ENCODE peak calls at places on chromosome 2, in five cellular contexts. Q is hepatocyte; P is astrocyte; O is effector memory CD4-positive, alpha-beta T cell; S is fibroblast of lung. H is an unnamed sample.

GRCh38 chr2:127024769-127025356 is 82.1 kb downstream of the BIN1 start:
- DNase-seq in Q (peak; percentile 78), P (peak; percentile 36), O (no peak), S (no peak), H (no peak)

GRCh38 chr2:148930046-148930775 is 55.2 kb downstream of the KIF5C start:
- DNase-seq in Q (peak; percentile 17), P (no peak), O (no peak), S (no peak), H (peak; percentile 66)

GRCh38 chr2:187544371-187545080 is 9.7 kb downstream of the TFPI start:
- DNase-seq in Q (no peak), P (peak; percentile 61), O (no peak), S (no peak), H (no peak)

GRCh38 chr2:48257456-48257855 is 272.5 kb upstream of the STON1 start:
- DNase-seq in Q (no peak), P (no peak), O (no peak), S (no peak), H (no peak)

GRCh38 chr2:85668009-85668856 is at the start of gene SFTPB:
- DNase-seq in Q (no peak), P (no peak), O (no peak), S (no peak), H (no peak)

GRCh38 chr2:169476459-169476858 is 2.8 kb upstream of the BBS5 start:
- DNase-seq in Q (no peak), P (peak; percentile 46), O (no peak), S (peak; percentile 15), H (no peak)

GRCh38 chr2:198776616-198777406 is 680.9 kb downstream of the SATB2 start:
- DNase-seq in Q (no peak), P (no peak), O (no peak), S (no peak), H (no peak)

GRCh38 chr2:181781082-181781786 is 100.9 kb upstream of the NEUROD1 start:
- DNase-seq in Q (no peak), P (no peak), O (no peak), S (no peak), H (no peak)

GRCh38 chr2:19362652-19363473 is 4.4 kb upstream of the OSR1 start:
- DNase-seq in Q (peak; percentile 90), P (peak; percentile 55), O (no peak), S (peak; percentile 92), H (peak; percentile 85)

GRCh38 chr2:8872821-8873432 is 35.5 kb upstream of the KIDINS220 start:
- DNase-seq in Q (peak; percentile 76), P (peak; percentile 54), O (no peak), S (peak; percentile 79), H (no peak)

GRCh38 chr2:162838141-162838500 is 446 bp downstream of the KCNH7 start:
- DNase-seq in Q (no peak), P (no peak), O (no peak), S (no peak), H (no peak)

GRCh38 chr2:144785253-144785652 is 265.3 kb upstream of the ZEB2 start:
- DNase-seq in Q (no peak), P (no peak), O (no peak), S (no peak), H (no peak)

GRCh38 chr2:10901160-10901559 is 10.6 kb upstream of the KCNF1 start:
- DNase-seq in Q (peak; percentile 33), P (peak; percentile 19), O (no peak), S (peak; percentile 23), H (no peak)

GRCh38 chr2:182616471-182617393 is 99.3 kb upstream of the DNAJC10 start:
- DNase-seq in Q (no peak), P (peak; percentile 90), O (no peak), S (peak; percentile 12), H (no peak)

GRCh38 chr2:202278944-202279343 is 13.4 kb downstream of the NOP58 start:
- DNase-seq in Q (peak; percentile 59), P (peak; percentile 55), O (no peak), S (peak; percentile 85), H (peak; percentile 48)

GRCh38 chr2:110872521-110872920 is 140.1 kb downstream of the ACOXL start:
- DNase-seq in Q (no peak), P (no peak), O (no peak), S (no peak), H (no peak)

GRCh38 chr2:10382313-10383061 is 65.6 kb downstream of the ODC1 start:
- DNase-seq in Q (no peak), P (no peak), O (no peak), S (no peak), H (peak; percentile 62)

GRCh38 chr2:189179607-189179979 is at the start of gene COL5A2:
- DNase-seq in Q (peak; percentile 85), P (peak; percentile 93), O (no peak), S (peak; percentile 95), H (peak; percentile 22)

GRCh38 chr2:39095624-39096023 is 25.2 kb downstream of the SOS1 start:
- DNase-seq in Q (no peak), P (no peak), O (no peak), S (no peak), H (no peak)

GRCh38 chr2:8146329-8147048 is 535.4 kb upstream of the ID2 start:
- DNase-seq in Q (no peak), P (no peak), O (no peak), S (no peak), H (no peak)

GRCh38 chr2:86598966-86599365 is 24.7 kb downstream of the RNF103 start:
- DNase-seq in Q (no peak), P (no peak), O (no peak), S (no peak), H (no peak)

GRCh38 chr2:232973336-232973735 is 39.7 kb downstream of the NGEF start:
- DNase-seq in Q (no peak), P (no peak), O (no peak), S (no peak), H (no peak)

GRCh38 chr2:7886665-7887064 is 795.2 kb upstream of the ID2 start:
- DNase-seq in Q (peak; percentile 22), P (no peak), O (no peak), S (no peak), H (no peak)

GRCh38 chr2:60820416-60821132 is 60.8 kb upstream of the REL start:
- DNase-seq in Q (no peak), P (no peak), O (no peak), S (no peak), H (no peak)

GRCh38 chr2:44799754-44800153 is 141.7 kb upstream of the SIX3 start:
- DNase-seq in Q (no peak), P (no peak), O (no peak), S (no peak), H (no peak)

GRCh38 chr2:65754219-65754618 is 321.8 kb upstream of the SPRED2 start:
- DNase-seq in Q (no peak), P (peak; percentile 54), O (no peak), S (peak; percentile 17), H (no peak)

GRCh38 chr2:54767921-54768320 is 44.5 kb downstream of the EML6 start:
- DNase-seq in Q (no peak), P (peak; percentile 53), O (no peak), S (peak; percentile 33), H (no peak)

GRCh38 chr2:29810956-29811355 is 110.4 kb downstream of the ALK start:
- DNase-seq in Q (peak; percentile 56), P (peak; percentile 59), O (no peak), S (no peak), H (no peak)

GRCh38 chr2:17426708-17427107 is 91.5 kb downstream of the RAD51AP2 start:
- DNase-seq in Q (no peak), P (no peak), O (no peak), S (no peak), H (no peak)

GRCh38 chr2:231017250-231017636 is 20.1 kb upstream of the C2orf72 start:
- DNase-seq in Q (no peak), P (no peak), O (no peak), S (no peak), H (no peak)

GRCh38 chr2:166180951-166181812 is 53.4 kb upstream of the SCN1A start:
- DNase-seq in Q (peak; percentile 74), P (no peak), O (no peak), S (peak; percentile 54), H (peak; percentile 50)

GRCh38 chr2:52327641-52328040 is 1295.7 kb upstream of the NRXN1 start:
- DNase-seq in Q (no peak), P (no peak), O (no peak), S (no peak), H (no peak)

GRCh38 chr2:224111576-224111975 is 72.5 kb upstream of the SERPINE2 start:
- DNase-seq in Q (no peak), P (no peak), O (no peak), S (no peak), H (no peak)

GRCh38 chr2:217905906-217906305 is 96.9 kb downstream of the TNS1 start:
- DNase-seq in Q (no peak), P (no peak), O (no peak), S (no peak), H (no peak)
- H3K4me3 ChIP-seq in Q (no peak overlapping the region), P (no peak overlapping the region), O (no peak overlapping the region), S (no peak overlapping the region), H (no peak overlapping the region)

DNA sequence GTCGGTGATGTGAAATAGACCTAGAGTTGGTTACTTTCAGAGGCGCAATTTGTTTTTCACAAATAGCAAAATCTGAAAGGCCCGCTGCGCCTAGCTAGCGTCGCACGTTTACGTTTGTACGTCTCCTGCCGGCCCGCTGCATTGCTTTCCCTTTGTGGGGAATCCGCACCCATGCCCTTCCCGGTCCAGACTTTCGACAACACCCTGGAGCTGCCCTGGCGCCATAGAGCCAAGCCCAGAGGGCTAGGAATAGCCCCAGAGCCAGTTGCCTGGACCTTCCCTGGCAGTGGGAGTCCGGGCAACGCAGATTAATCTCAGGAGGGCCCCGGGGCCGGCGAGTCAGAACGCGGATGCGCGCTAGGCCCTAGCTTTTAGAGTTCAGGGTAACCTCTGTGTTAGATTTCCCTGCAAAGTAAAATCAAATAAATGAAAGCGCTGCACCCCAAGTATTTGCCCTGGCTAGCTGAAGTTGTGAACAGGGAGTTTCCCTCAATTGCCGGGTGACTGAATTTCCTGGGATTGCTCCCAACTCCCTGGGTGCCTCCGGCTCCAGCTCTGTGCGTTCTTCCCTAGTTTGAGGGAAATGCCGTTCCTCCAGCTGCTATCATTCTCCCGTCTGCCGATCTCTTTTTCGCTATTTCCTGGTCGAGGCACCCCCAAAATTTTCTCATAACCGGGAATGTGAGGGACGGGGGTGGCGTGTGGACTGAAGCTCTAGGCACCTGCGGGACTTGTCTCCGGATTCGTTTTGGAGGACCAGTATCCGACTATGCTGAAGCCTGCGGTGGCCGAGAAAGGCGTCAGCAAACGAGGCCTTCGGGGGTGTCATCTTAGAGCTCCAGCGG is 1.2 kb upstream of the EN1 start:
- DNase-seq in Q (no peak), P (no peak), O (no peak), S (no peak), H (no peak)
- H3K9me3 ChIP-seq in Q (no peaks in the 10 kb centered on the region), P (peaks cover 3% of the 10 kb centered on the region), O (no peaks in the 10 kb centered on the region), S (no peaks in the 10 kb centered on the region), H (peaks cover 3% of the 10 kb centered on the region)

DNA sequence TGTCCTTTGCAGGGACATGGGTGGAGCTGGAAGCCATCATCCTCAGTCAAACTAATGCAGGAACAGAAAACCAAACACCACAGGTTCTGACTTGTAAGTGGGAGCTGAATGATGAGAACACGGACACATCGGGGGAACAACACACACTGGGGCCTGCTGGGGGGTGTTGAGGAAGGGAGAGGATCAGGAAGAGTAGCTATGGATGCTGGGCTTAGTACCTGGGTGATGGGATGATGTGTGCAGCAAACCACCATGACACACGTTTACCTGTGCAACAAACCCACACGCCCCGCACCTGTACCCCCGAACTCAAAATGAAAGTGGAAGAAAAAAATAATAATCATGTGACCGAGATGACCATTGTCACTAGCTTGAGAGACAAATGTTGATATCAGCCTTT is 114.7 kb downstream of the NDUFA10 start:
- DNase-seq in Q (no peak), P (no peak), O (no peak), S (no peak), H (no peak)
- H3K4me3 ChIP-seq in Q (no peak overlapping the region), P (no peak overlapping the region), O (no peak overlapping the region), S (no peak overlapping the region), H (no peak overlapping the region)

GRCh38 chr2:135451966-135452365 is 79.1 kb downstream of the ZRANB3 start:
- DNase-seq in Q (no peak), P (no peak), O (no peak), S (no peak), H (no peak)
- H3K9me3 ChIP-seq in Q (no peaks in the 10 kb centered on the region), P (no peaks in the 10 kb centered on the region), O (no peaks in the 10 kb centered on the region), S (no peaks in the 10 kb centered on the region), H (peaks cover 5% of the 10 kb centered on the region)